ENCODE peak calls at places on chromosome 9, in four cellular contexts. P, H, E and Q are unnamed samples. For H3K9me3, the result is how much of the 10 kb centered on the place peaks cover.

GRCh38 chr9:131282688-131283422 is 6.5 kb upstream of the FAM78A start:
- DNase-seq in P (no peak), E (no peak), H (no peak), Q (no peak)

GRCh38 chr9:120914953-120915352 is 11.6 kb downstream of the TRAF1 start:
- DNase-seq in P (no peak), E (no peak), H (peak), Q (no peak)

GRCh38 chr9:116250881-116251280 is 97.3 kb downstream of the PAPPA start:
- DNase-seq in P (no peak), E (no peak), H (no peak), Q (no peak)

GRCh38 chr9:38682713-38683112 is 37.2 kb downstream of the FAM240B start:
- DNase-seq in E (no peak), H (no peak), P (no peak), Q (no peak)

GRCh38 chr9:125061391-125061790 is 81.9 kb downstream of the SCAI start:
- DNase-seq in H (no peak), P (no peak), E (no peak), Q (no peak)

GRCh38 chr9:131854906-131855504 is 115.1 kb upstream of the RAPGEF1 start:
- DNase-seq in P (no peak), H (no peak), E (no peak), Q (no peak)

GRCh38 chr9:108444400-108445358 is 411.1 kb downstream of the ACTL7B start:
- DNase-seq in P (peak), E (no peak), H (peak), Q (no peak)

GRCh38 chr9:125025584-125025983 is 84.7 kb upstream of the GOLGA1 start:
- DNase-seq in E (no peak), P (no peak), H (no peak), Q (no peak)

GRCh38 chr9:72936679-72937078 is 16.2 kb downstream of the ALDH1A1 start:
- DNase-seq in P (no peak), E (no peak), H (no peak), Q (no peak)

GRCh38 chr9:29865764-29866313 is 2292.6 kb upstream of the C9orf72 start:
- DNase-seq in P (no peak), E (no peak), H (no peak), Q (no peak)

GRCh38 chr9:126613656-126614055 is at the start of gene LMX1B:
- DNase-seq in H (peak), E (no peak), P (no peak), Q (no peak)

GRCh38 chr9:78122631-78123030 is 91.0 kb upstream of the GNAQ start:
- DNase-seq in E (no peak), H (no peak), P (no peak), Q (no peak)

GRCh38 chr9:123239726-123240125 is 28.7 kb downstream of the STRBP start:
- DNase-seq in E (no peak), P (no peak), H (no peak), Q (no peak)

GRCh38 chr9:69324549-69325401 is at the start of gene ENTREP1:
- DNase-seq in P (peak), E (no peak), H (peak), Q (peak)

GRCh38 chr9:107492381-107492780 is 2.8 kb upstream of the KLF4 start:
- DNase-seq in E (no peak), H (no peak), P (no peak), Q (no peak)

GRCh38 chr9:99431103-99431502 is 209.0 kb downstream of the SEC61B start:
- DNase-seq in H (no peak), E (no peak), P (no peak), Q (no peak)

GRCh38 chr9:101711330-101711941 is 27.0 kb downstream of the GRIN3A start:
- DNase-seq in P (no peak), H (no peak), E (no peak), Q (no peak)

GRCh38 chr9:19030899-19031298 is 2.1 kb downstream of the SAXO1 start:
- DNase-seq in P (no peak), H (no peak), E (no peak), Q (no peak)

GRCh38 chr9:97179616-97180015 is 127.8 kb upstream of the CCDC180 start:
- DNase-seq in H (no peak), P (no peak), E (no peak), Q (no peak)

GRCh38 chr9:118455259-118455658 is 751.1 kb downstream of the TLR4 start:
- DNase-seq in H (no peak), P (no peak), E (no peak), Q (no peak)

GRCh38 chr9:71767421-71768321 is 642 bp downstream of the CEMIP2 start:
- DNase-seq in E (no peak), P (peak), H (peak), Q (peak)

GRCh38 chr9:133861103-133861502 is 123.0 kb upstream of the SARDH start:
- DNase-seq in E (no peak), H (no peak), P (no peak), Q (no peak)

DNA sequence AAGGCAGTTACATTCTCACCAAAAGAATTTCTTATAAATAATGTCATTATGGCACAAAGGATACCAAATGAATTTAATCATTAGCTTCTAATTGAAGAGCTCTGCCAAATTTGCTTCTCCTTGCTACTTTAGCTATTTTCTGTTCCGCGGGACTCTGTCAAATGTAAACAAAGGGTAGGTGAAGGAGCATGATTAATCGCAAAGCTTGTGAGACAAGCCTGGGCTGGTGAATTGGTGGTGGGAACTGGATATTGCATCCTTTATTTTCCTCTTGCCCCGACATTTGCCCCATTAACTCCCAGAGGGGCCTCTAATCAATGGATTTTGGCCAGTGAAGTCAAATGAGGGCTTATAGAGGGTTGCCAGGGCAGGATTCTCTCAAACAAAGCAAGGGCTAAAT is 234.2 kb upstream of the RFX3 start:
- DNase-seq in P (no peak), H (no peak), E (no peak), Q (no peak)
- H3K4me3 ChIP-seq in P (no peak), H (no peak), E (no peak), Q (no peak)

DNA sequence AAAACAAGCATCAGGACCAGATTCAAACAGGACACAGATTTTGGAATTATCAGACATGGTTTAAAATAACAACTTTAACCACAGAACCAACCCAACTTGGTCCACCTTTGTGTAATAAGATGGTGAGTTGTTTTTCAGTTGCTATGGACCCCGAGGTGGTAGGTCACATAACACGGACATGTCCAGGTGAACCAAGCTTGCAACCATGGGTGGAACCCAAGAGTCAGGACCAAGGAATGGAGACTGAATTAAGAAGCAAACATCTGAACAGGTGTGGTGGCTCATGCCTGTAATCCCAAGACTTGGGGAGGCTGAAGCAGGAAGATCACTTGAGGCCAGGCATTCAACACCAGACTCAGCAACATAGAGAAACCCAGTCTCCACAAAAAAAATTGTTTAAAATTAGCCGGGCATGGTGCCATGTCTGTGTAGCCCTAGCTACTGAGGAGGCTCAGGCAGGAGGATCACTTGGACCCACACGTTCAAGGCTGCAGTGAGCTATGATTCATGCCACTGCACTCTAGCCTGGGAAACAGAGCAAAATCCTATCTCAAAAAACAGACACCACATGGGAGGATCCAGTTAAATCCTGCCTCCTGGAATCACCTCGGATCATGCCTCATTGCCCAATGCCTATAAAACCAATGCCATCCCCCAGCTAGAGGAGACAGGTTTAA is 10.6 kb downstream of the PTBP3 start:
- DNase-seq in E (no peak), H (no peak), P (no peak), Q (no peak)
- H3K9me3 ChIP-seq in E (under half), H (under half), P (under half), Q (under half)

GRCh38 chr9:128558431-128559310 is 6.3 kb downstream of the SPTAN1 start:
- DNase-seq in E (peak), P (peak), H (peak), Q (peak)
- H3K4me3 ChIP-seq in E (peak), P (no peak), H (no peak), Q (no peak)

GRCh38 chr9:25353783-25354182 is 324.5 kb downstream of the TUSC1 start:
- DNase-seq in P (no peak), E (no peak), H (no peak), Q (no peak)
- H3K9me3 ChIP-seq in P (under half), E (under half), H (under half), Q (under half)

DNA sequence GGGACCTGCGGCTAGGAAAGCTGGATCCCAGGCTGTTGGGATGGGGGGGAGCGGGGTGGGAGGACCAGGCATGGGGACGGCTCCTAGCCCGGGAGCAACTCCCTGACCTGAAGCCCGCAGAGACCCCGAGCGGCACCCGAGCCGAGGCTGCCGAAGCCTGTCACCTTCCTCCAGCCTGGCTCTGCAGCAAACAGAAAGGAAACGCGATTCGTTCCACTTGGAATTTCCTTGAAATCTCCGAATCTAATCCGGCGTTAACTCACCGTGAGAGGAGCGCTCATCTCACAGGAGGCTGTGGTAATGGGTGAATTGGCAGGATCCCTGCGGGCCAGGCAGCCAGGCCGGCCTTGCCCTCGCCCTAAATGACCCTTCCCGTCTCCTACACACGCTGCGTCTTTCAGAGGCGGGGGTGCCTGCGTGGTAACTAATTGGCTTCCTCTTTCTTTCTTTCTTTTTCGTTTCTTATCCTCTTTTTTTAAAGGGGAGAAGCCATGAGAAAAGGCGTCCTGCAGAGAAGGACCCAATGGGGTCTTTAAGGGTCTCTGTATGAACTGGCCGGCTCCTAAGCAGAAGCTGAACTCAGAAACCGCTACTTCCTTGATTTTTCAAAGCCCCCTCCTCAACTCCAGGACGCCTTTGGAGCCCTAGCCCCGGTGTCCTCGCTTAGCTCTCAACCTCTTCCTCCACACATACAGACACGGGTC is 8.5 kb downstream of the PAX5 start:
- DNase-seq in P (no peak), H (no peak), E (no peak), Q (no peak)
- H3K4me3 ChIP-seq in P (no peak), H (no peak), E (peak), Q (no peak)

GRCh38 chr9:40884072-40884901 is 244.2 kb downstream of the FOXD4L6 start:
- DNase-seq in P (peak), E (no peak), H (peak), Q (no peak)
- H3K9me3 ChIP-seq in P (half or more), E (under half), H (under half), Q (under half)